ENCODE peak calls at places on chromosomes 13 and 19, in ten cellular contexts. C is GM12891; J is stimulated activated CD8-positive, alpha-beta memory T cell treated with anti-CD3 and anti-CD28 coated beads, Interleukin-4, amount 100 ng/mL, for 1 hour; D is NB4; G is gastrocnemius medialis; Q is fibroblast of pulmonary artery; S is body of pancreas; A is GM12864; F is OCI-M1; B is GM13976. L is an unnamed sample.

GRCh38 chr13:113411216-113412023 is 41.9 kb downstream of the ADPRHL1 start:
- DNase-seq in C (no peak), J (no peak), D (peak; percentile 84), G (peak; percentile 99), Q (peak; percentile 70), S (no peak), A (no peak), F (no peak), B (no peak), L (peak; percentile 37)

GRCh38 chr19:29676586-29676985 is 11.3 kb downstream of the PLEKHF1 start:
- DNase-seq in C (no peak), J (no peak), D (no peak), G (peak; percentile 90), Q (no peak), S (no peak), A (no peak), F (no peak), B (no peak), L (no peak)

GRCh38 chr19:6352381-6353165 is 8.8 kb upstream of the CLPP start:
- DNase-seq in C (no peak), J (no peak), D (no peak), G (no peak), Q (no peak), S (no peak), A (no peak), F (no peak), B (no peak), L (no peak)

GRCh38 chr13:113082198-113083021 is 23.2 kb upstream of the F7 start:
- DNase-seq in C (no peak), J (no peak), D (no peak), G (no peak), Q (no peak), S (no peak), A (no peak), F (no peak), B (no peak), L (no peak)

GRCh38 chr13:95207769-95208366 is 93.4 kb downstream of the ABCC4 start:
- DNase-seq in C (peak; percentile 26), J (no peak), D (no peak), G (no peak), Q (no peak), S (no peak), A (no peak), F (no peak), B (peak; percentile 53), L (no peak)

GRCh38 chr19:47130120-47130588 is 481 bp upstream of the SAE1 start:
- DNase-seq in C (no peak), J (no peak), D (peak; percentile 43), G (no peak), Q (no peak), S (no peak), A (no peak), F (no peak), B (no peak), L (no peak)

GRCh38 chr13:23547000-23547590 is 23.1 kb upstream of the TNFRSF19 start:
- DNase-seq in C (no peak), J (no peak), D (no peak), G (peak; percentile 45), Q (peak; percentile 47), S (peak; percentile 26), A (no peak), F (no peak), B (no peak), L (no peak)

GRCh38 chr19:6357995-6358394 is 3.3 kb upstream of the CLPP start:
- DNase-seq in C (no peak), J (no peak), D (no peak), G (peak; percentile 68), Q (no peak), S (no peak), A (no peak), F (no peak), B (no peak), L (no peak)

GRCh38 chr19:49272204-49272603 is 52.8 kb downstream of the SLC6A16 start:
- DNase-seq in C (no peak), J (no peak), D (no peak), G (no peak), Q (peak; percentile 32), S (no peak), A (no peak), F (no peak), B (no peak), L (no peak)

GRCh38 chr19:35342430-35342829 is 5.3 kb upstream of the FFAR1 start:
- DNase-seq in C (no peak), J (no peak), D (no peak), G (no peak), Q (no peak), S (no peak), A (no peak), F (no peak), B (peak; percentile 6), L (peak; percentile 5)

GRCh38 chr13:43663474-43664090 is 123.2 kb downstream of the ENOX1 start:
- DNase-seq in C (no peak), J (no peak), D (no peak), G (no peak), Q (peak; percentile 18), S (no peak), A (no peak), F (peak; percentile 19), B (no peak), L (no peak)

GRCh38 chr19:55667511-55667910 is 7.5 kb upstream of the EPN1 start:
- DNase-seq in C (no peak), J (no peak), D (no peak), G (no peak), Q (no peak), S (no peak), A (no peak), F (no peak), B (no peak), L (no peak)

GRCh38 chr19:13104848-13105646 is 2.4 kb upstream of the LYL1 start:
- DNase-seq in C (no peak), J (no peak), D (no peak), G (no peak), Q (no peak), S (no peak), A (no peak), F (no peak), B (peak; percentile 69), L (peak; percentile 51)

GRCh38 chr19:47283405-47284059 is 8.8 kb downstream of the INAFM1 start:
- DNase-seq in C (no peak), J (no peak), D (no peak), G (no peak), Q (no peak), S (no peak), A (no peak), F (no peak), B (no peak), L (no peak)

GRCh38 chr19:45952691-45953505 is 20.8 kb downstream of the NOVA2 start:
- DNase-seq in C (no peak), J (peak; percentile 21), D (peak; percentile 83), G (no peak), Q (peak; percentile 72), S (peak; percentile 66), A (peak; percentile 31), F (peak; percentile 75), B (peak; percentile 80), L (no peak)

GRCh38 chr13:21663197-21663596 is 7.7 kb upstream of the FGF9 start:
- DNase-seq in C (no peak), J (no peak), D (no peak), G (no peak), Q (no peak), S (no peak), A (no peak), F (no peak), B (no peak), L (no peak)

GRCh38 chr19:45258862-45259261 is 7.8 kb downstream of the MARK4 start:
- DNase-seq in C (no peak), J (no peak), D (no peak), G (no peak), Q (no peak), S (no peak), A (no peak), F (no peak), B (no peak), L (no peak)

GRCh38 chr19:8340341-8341096 is 2.5 kb downstream of the KANK3 start:
- DNase-seq in C (no peak), J (no peak), D (no peak), G (peak; percentile 47), Q (peak; percentile 55), S (no peak), A (no peak), F (no peak), B (peak; percentile 25), L (peak; percentile 75)

GRCh38 chr13:41971848-41972247 is 10.9 kb upstream of the VWA8 start:
- DNase-seq in C (no peak), J (no peak), D (no peak), G (no peak), Q (no peak), S (no peak), A (no peak), F (no peak), B (no peak), L (no peak)

GRCh38 chr19:42455621-42456081 is 12.9 kb upstream of the CXCL17 start:
- DNase-seq in C (no peak), J (no peak), D (no peak), G (no peak), Q (no peak), S (no peak), A (no peak), F (no peak), B (no peak), L (no peak)

GRCh38 chr13:93227906-93228801 is 1.5 kb downstream of the GPC6 start:
- DNase-seq in C (peak; percentile 13), J (no peak), D (no peak), G (peak; percentile 36), Q (peak; percentile 92), S (peak; percentile 57), A (no peak), F (peak; percentile 22), B (no peak), L (peak; percentile 42)

GRCh38 chr19:4759388-4760284 is 31.9 kb upstream of the FEM1A start:
- DNase-seq in C (peak; percentile 98), J (peak; percentile 22), D (peak; percentile 86), G (peak; percentile 64), Q (peak; percentile 85), S (peak; percentile 94), A (peak; percentile 31), F (peak; percentile 99), B (peak; percentile 100), L (peak; percentile 96)

GRCh38 chr19:6765738-6766356 is 1.4 kb downstream of the SH2D3A start:
- DNase-seq in C (no peak), J (no peak), D (no peak), G (no peak), Q (no peak), S (peak; percentile 99), A (no peak), F (no peak), B (no peak), L (peak; percentile 95)

GRCh38 chr13:68066879-68067513 is 836.9 kb upstream of the PCDH9 start:
- DNase-seq in C (no peak), J (no peak), D (no peak), G (no peak), Q (no peak), S (no peak), A (no peak), F (no peak), B (no peak), L (no peak)

GRCh38 chr13:32911506-32911905 is 104.7 kb upstream of the KL start:
- DNase-seq in C (peak; percentile 35), J (no peak), D (peak; percentile 66), G (no peak), Q (peak; percentile 60), S (no peak), A (peak; percentile 29), F (peak; percentile 33), B (peak; percentile 64), L (no peak)

GRCh38 chr13:100946588-100946987 is 272.0 kb upstream of the TMTC4 start:
- DNase-seq in C (no peak), J (no peak), D (no peak), G (no peak), Q (no peak), S (no peak), A (no peak), F (no peak), B (no peak), L (no peak)

GRCh38 chr19:22882797-22883196 is 50.7 kb downstream of the ZNF723 start:
- DNase-seq in C (no peak), J (no peak), D (peak; percentile 81), G (no peak), Q (peak; percentile 34), S (no peak), A (no peak), F (peak; percentile 84), B (no peak), L (no peak)

GRCh38 chr19:14473073-14473790 is 1.9 kb downstream of the PTGER1 start:
- DNase-seq in C (no peak), J (no peak), D (no peak), G (no peak), Q (no peak), S (no peak), A (no peak), F (no peak), B (peak; percentile 60), L (no peak)